ENCODE peak calls at places on chromosomes 2 and 18, in eight cellular contexts. M is endothelial cell of umbilical vein, U is sigmoid colon, A is spleen, R is GM12878, C is suprapubic skin, E is upper lobe of left lung, W is K562. Z is an unnamed sample. For H3K4me1, the result is how much of the 10 kb centered on the place peaks cover.

GRCh38 chr2:80527119-80527518 is 222.6 kb upstream of the LRRTM1 start:
- DNase-seq in M (no peak), U (no peak), A (no peak), R (peak), C (no peak), E (no peak), W (no peak), Z (no peak)

GRCh38 chr2:72497761-72498160 is 328.1 kb downstream of the EXOC6B start:
- DNase-seq in M (no peak), U (no peak), A (no peak), R (no peak), C (no peak), E (no peak), W (no peak), Z (no peak)

GRCh38 chr2:183543731-183544130 is 419.5 kb downstream of the NUP35 start:
- DNase-seq in M (no peak), U (no peak), A (no peak), R (peak), C (no peak), E (no peak), W (no peak), Z (no peak)

GRCh38 chr2:55175254-55176093 is 56.6 kb downstream of the CLHC1 start:
- DNase-seq in M (peak), U (no peak), A (no peak), R (no peak), C (no peak), E (no peak), W (peak), Z (no peak)

GRCh38 chr2:184261331-184261730 is 337.0 kb upstream of the ZNF804A start:
- DNase-seq in M (no peak), U (no peak), A (no peak), R (no peak), C (no peak), E (no peak), W (no peak), Z (no peak)

GRCh38 chr2:46431481-46432235 is 47.7 kb upstream of the TMEM247 start:
- DNase-seq in M (no peak), U (no peak), A (no peak), R (no peak), C (no peak), E (no peak), W (no peak), Z (no peak)

GRCh38 chr18:79679552-79680099 is at the start of gene CTDP1:
- DNase-seq in M (peak), U (peak), A (peak), R (no peak), C (peak), E (peak), W (peak), Z (peak)

GRCh38 chr2:192379736-192380135 is 185.0 kb upstream of the TMEFF2 start:
- DNase-seq in M (no peak), U (no peak), A (no peak), R (no peak), C (no peak), E (no peak), W (no peak), Z (no peak)

GRCh38 chr2:55879976-55880375 is 43.6 kb downstream of the EFEMP1 start:
- DNase-seq in M (no peak), U (no peak), A (no peak), R (no peak), C (no peak), E (no peak), W (no peak), Z (no peak)

GRCh38 chr2:235050992-235051351 is 99.2 kb downstream of the SH3BP4 start:
- DNase-seq in M (peak), U (peak), A (peak), R (no peak), C (peak), E (peak), W (peak), Z (peak)

GRCh38 chr2:112255875-112256274 is 1.0 kb upstream of the ZC3H8 start:
- DNase-seq in M (peak), U (no peak), A (no peak), R (no peak), C (no peak), E (no peak), W (no peak), Z (no peak)

GRCh38 chr2:74146929-74147728 is 583 bp downstream of the BOLA3 start:
- DNase-seq in M (peak), U (no peak), A (no peak), R (no peak), C (no peak), E (no peak), W (peak), Z (no peak)

GRCh38 chr2:131426727-131427126 is 49.2 kb upstream of the TUBA3D start:
- DNase-seq in M (no peak), U (no peak), A (no peak), R (no peak), C (no peak), E (no peak), W (no peak), Z (no peak)

GRCh38 chr18:75130591-75131274 is 78.2 kb downstream of the PTGR3 start:
- DNase-seq in M (no peak), U (no peak), A (peak), R (no peak), C (peak), E (no peak), W (no peak), Z (no peak)

GRCh38 chr18:77299706-77300105 is 50.1 kb downstream of the GALR1 start:
- DNase-seq in M (no peak), U (no peak), A (no peak), R (no peak), C (no peak), E (no peak), W (no peak), Z (no peak)

GRCh38 chr18:29711931-29712330 is 1330.6 kb downstream of the DSC3 start:
- DNase-seq in M (no peak), U (no peak), A (no peak), R (no peak), C (no peak), E (no peak), W (no peak), Z (no peak)

GRCh38 chr2:27211241-27211942 is 449 bp upstream of the ATRAID start:
- DNase-seq in M (peak), U (no peak), A (peak), R (no peak), C (no peak), E (no peak), W (peak), Z (no peak)

GRCh38 chr18:47944972-47945843 is 14.7 kb upstream of the SMAD2 start:
- DNase-seq in M (no peak), U (no peak), A (no peak), R (no peak), C (no peak), E (no peak), W (peak), Z (no peak)

GRCh38 chr2:85792783-85793441 is 39.1 kb downstream of the ATOH8 start:
- DNase-seq in M (peak), U (peak), A (peak), R (no peak), C (peak), E (no peak), W (no peak), Z (no peak)

GRCh38 chr2:85791704-85792565 is 38.1 kb downstream of the ATOH8 start:
- DNase-seq in M (no peak), U (peak), A (peak), R (no peak), C (peak), E (no peak), W (no peak), Z (no peak)

GRCh38 chr2:85794038-85794441 is 40.2 kb downstream of the ATOH8 start:
- DNase-seq in M (no peak), U (no peak), A (no peak), R (no peak), C (no peak), E (no peak), W (no peak), Z (no peak)

GRCh38 chr2:85794491-85795121 is 40.8 kb downstream of the ATOH8 start:
- DNase-seq in M (no peak), U (peak), A (peak), R (no peak), C (peak), E (no peak), W (no peak), Z (no peak)

DNA sequence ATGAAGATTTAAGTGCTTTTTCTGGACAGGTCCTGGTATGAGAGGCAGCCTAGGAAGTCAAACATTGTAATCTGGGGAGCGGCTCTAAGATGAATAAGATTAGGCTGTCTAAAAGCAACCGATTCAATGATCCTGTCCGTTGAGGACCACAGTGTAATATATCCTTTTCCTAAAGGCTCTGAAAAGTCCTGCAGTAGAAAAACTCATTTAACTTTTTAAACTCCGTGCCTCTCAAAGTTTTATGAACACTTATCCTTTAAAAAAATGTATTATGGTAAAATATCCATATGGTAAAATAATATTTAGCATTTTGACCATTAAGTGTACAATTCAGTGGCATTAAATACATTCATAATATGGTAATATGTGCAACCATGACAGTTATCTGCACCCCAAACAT is 39.8 kb downstream of the ATOH8 start:
- DNase-seq in M (no peak), U (no peak), A (no peak), R (no peak), C (no peak), E (no peak), W (no peak), Z (no peak)
- H3K4me1 ChIP-seq in M (under half), U (half or more), A (half or more), R (under half), C (half or more), E (half or more), W (under half), Z (under half)

GRCh38 chr2:176149484-176150337 is 1.6 kb upstream of the HOXD4 start:
- DNase-seq in M (no peak), U (no peak), A (no peak), R (no peak), C (no peak), E (no peak), W (no peak), Z (no peak)

GRCh38 chr2:176151199-176152099 is at the start of gene HOXD4:
- DNase-seq in M (no peak), U (no peak), A (no peak), R (no peak), C (no peak), E (no peak), W (no peak), Z (no peak)

GRCh38 chr2:176152350-176153181 is 1.2 kb downstream of the HOXD4 start:
- DNase-seq in M (no peak), U (no peak), A (no peak), R (no peak), C (peak), E (no peak), W (no peak), Z (no peak)

GRCh38 chr2:176148758-176149483 is 2.4 kb upstream of the HOXD4 start:
- DNase-seq in M (no peak), U (no peak), A (no peak), R (no peak), C (no peak), E (no peak), W (no peak), Z (no peak)

GRCh38 chr2:176150338-176151198 is 782 bp upstream of the HOXD4 start:
- DNase-seq in M (no peak), U (no peak), A (no peak), R (no peak), C (no peak), E (no peak), W (no peak), Z (no peak)
- TF ChIP-seq CTCF in M (no peak), U (no peak), A (no peak), R (no peak), C (no peak), E (no peak), W (no peak), Z (no peak)

GRCh38 chr2:86704482-86704971 is 15.6 kb upstream of the RMND5A start:
- DNase-seq in M (peak), U (no peak), A (no peak), R (no peak), C (no peak), E (no peak), W (no peak), Z (peak)
- TF ChIP-seq POLR2AphosphoS5 in M (no peak), U (no peak), A (no peak), R (no peak), C (no peak), E (no peak), W (no peak), Z (peak)

DNA sequence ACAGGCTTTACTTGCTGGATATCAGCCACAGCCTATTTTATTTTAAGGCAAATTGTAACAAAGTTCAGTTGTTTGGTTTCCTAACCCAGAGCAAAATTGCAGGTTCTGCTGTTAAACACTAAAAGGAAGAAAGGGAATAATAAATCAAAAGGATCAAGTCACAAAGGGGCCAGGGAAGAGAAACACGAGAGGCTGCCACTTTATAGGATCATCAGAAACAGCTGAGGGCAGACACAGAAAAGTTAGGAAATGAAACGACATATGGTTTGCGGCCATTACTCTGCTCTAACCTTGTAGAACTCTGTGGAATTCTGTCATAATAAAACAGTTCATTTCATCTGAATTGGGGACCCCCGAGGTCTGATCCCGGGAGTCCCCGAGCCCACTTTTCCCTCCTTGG is 152.3 kb upstream of the COPS8 start:
- DNase-seq in M (no peak), U (no peak), A (no peak), R (no peak), C (no peak), E (no peak), W (no peak), Z (no peak)
- H3K4me1 ChIP-seq in M (under half), U (under half), A (under half), R (under half), C (under half), E (under half), W (under half), Z (under half)

GRCh38 chr2:10557506-10558265 is 109.6 kb upstream of the ODC1 start:
- DNase-seq in M (no peak), U (no peak), A (no peak), R (no peak), C (peak), E (no peak), W (no peak), Z (no peak)
- TF ChIP-seq CTCF in M (no peak), U (no peak), A (no peak), R (no peak), C (no peak), E (no peak), W (no peak), Z (no peak)

GRCh38 chr18:70205421-70206397 is at the start of gene RTTN:
- DNase-seq in M (peak), U (peak), A (peak), R (peak), C (peak), E (peak), W (peak), Z (peak)
- TF ChIP-seq POLR2AphosphoS5 in M (peak), U (peak), A (peak), R (peak), C (peak), E (peak), W (peak), Z (peak)

GRCh38 chr2:160409480-160409879 is 84.1 kb downstream of the RBMS1 start:
- DNase-seq in M (no peak), U (no peak), A (no peak), R (no peak), C (no peak), E (no peak), W (no peak), Z (no peak)
- H3K4me1 ChIP-seq in M (half or more), U (half or more), A (half or more), R (under half), C (under half), E (under half), W (under half), Z (under half)

DNA sequence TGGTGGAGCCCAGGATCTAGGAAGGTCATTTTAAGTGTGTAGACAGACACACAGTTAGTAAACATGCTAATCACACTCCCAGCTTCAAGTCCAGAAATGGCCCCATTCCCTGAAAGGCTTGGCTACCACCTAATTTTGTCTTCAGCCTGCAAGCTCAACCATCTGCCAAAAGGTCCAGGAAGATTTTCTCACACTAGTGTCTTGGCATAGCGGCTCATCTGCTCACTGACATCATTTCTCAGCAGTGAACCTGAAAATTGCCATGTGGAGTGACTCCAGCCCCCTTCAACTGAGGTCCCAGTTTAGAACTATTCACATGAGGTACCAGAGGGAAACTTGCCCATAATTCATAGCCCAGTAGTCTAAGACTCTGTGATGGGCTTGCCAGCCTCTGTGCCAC is 748.9 kb downstream of the LRP1B start:
- DNase-seq in M (no peak), U (no peak), A (no peak), R (no peak), C (no peak), E (no peak), W (no peak), Z (no peak)
- TF ChIP-seq CTCF in M (no peak), U (no peak), A (no peak), R (no peak), C (no peak), E (no peak), W (no peak), Z (no peak)

GRCh38 chr2:233691443-233692433 is 952 bp upstream of the UGT1A6 start:
- DNase-seq in M (no peak), U (no peak), A (no peak), R (no peak), C (peak), E (no peak), W (no peak), Z (peak)
- TF ChIP-seq POLR2AphosphoS5 in M (no peak), U (no peak), A (no peak), R (no peak), C (peak), E (no peak), W (no peak), Z (peak)